ENCODE peak calls at places on chromosomes 5 and 9, in nine cellular contexts. One of them, this sample, is unnamed.

GRCh38 chr9:19271081-19271480 is 40.6 kb downstream of the DENND4C start:
- DNase-seq in foreskin fibroblast: peak
- DNase-seq in colonic mucosa: no peak
- DNase-seq in AG09309: no peak
- DNase-seq in CD8-positive, alpha-beta T cell: no peak
- DNase-seq in tibial nerve: no peak
- DNase-seq in pancreas: no peak
- DNase-seq in left lung: no peak
- DNase-seq in lower leg skin: no peak
- DNase-seq in this sample: no peak

GRCh38 chr5:123120197-123120596 is 31.2 kb downstream of the PRDM6 start:
- DNase-seq in left lung: no peak
- DNase-seq in CD8-positive, alpha-beta T cell: no peak
- DNase-seq in foreskin fibroblast: no peak
- DNase-seq in lower leg skin: no peak
- DNase-seq in AG09309: no peak
- DNase-seq in colonic mucosa: no peak
- DNase-seq in tibial nerve: no peak
- DNase-seq in pancreas: no peak
- DNase-seq in this sample: no peak

GRCh38 chr9:109815366-109815947 is 35.5 kb downstream of the PALM2AKAP2 start:
- DNase-seq in lower leg skin: no peak
- DNase-seq in AG09309: no peak
- DNase-seq in foreskin fibroblast: peak
- DNase-seq in colonic mucosa: no peak
- DNase-seq in CD8-positive, alpha-beta T cell: no peak
- DNase-seq in pancreas: no peak
- DNase-seq in left lung: no peak
- DNase-seq in tibial nerve: no peak
- DNase-seq in this sample: no peak

GRCh38 chr5:68246802-68247201 is 31.2 kb downstream of the PIK3R1 start:
- DNase-seq in tibial nerve: no peak
- DNase-seq in pancreas: no peak
- DNase-seq in colonic mucosa: no peak
- DNase-seq in lower leg skin: no peak
- DNase-seq in AG09309: no peak
- DNase-seq in left lung: no peak
- DNase-seq in foreskin fibroblast: no peak
- DNase-seq in CD8-positive, alpha-beta T cell: no peak
- DNase-seq in this sample: no peak

GRCh38 chr5:81213070-81213469 is 20.1 kb upstream of the CKMT2 start:
- DNase-seq in pancreas: peak
- DNase-seq in AG09309: no peak
- DNase-seq in colonic mucosa: no peak
- DNase-seq in lower leg skin: no peak
- DNase-seq in CD8-positive, alpha-beta T cell: no peak
- DNase-seq in foreskin fibroblast: no peak
- DNase-seq in left lung: no peak
- DNase-seq in tibial nerve: no peak
- DNase-seq in this sample: no peak

GRCh38 chr5:140633081-140633471 is at the start of gene CD14:
- DNase-seq in pancreas: peak
- DNase-seq in colonic mucosa: peak
- DNase-seq in left lung: peak
- DNase-seq in AG09309: no peak
- DNase-seq in foreskin fibroblast: peak
- DNase-seq in tibial nerve: peak
- DNase-seq in CD8-positive, alpha-beta T cell: no peak
- DNase-seq in lower leg skin: peak
- DNase-seq in this sample: no peak

GRCh38 chr5:119063579-119064379 is 7.1 kb upstream of the DMXL1 start:
- DNase-seq in lower leg skin: no peak
- DNase-seq in pancreas: no peak
- DNase-seq in tibial nerve: no peak
- DNase-seq in foreskin fibroblast: peak
- DNase-seq in left lung: no peak
- DNase-seq in AG09309: peak
- DNase-seq in colonic mucosa: peak
- DNase-seq in CD8-positive, alpha-beta T cell: no peak
- DNase-seq in this sample: no peak

GRCh38 chr5:78328585-78329173 is 31.7 kb upstream of the SCAMP1 start:
- DNase-seq in lower leg skin: no peak
- DNase-seq in colonic mucosa: no peak
- DNase-seq in CD8-positive, alpha-beta T cell: no peak
- DNase-seq in tibial nerve: no peak
- DNase-seq in AG09309: no peak
- DNase-seq in left lung: no peak
- DNase-seq in foreskin fibroblast: peak
- DNase-seq in pancreas: no peak
- DNase-seq in this sample: no peak

GRCh38 chr9:93903886-93904648 is 51.1 kb downstream of the BARX1 start:
- DNase-seq in CD8-positive, alpha-beta T cell: no peak
- DNase-seq in AG09309: no peak
- DNase-seq in pancreas: no peak
- DNase-seq in foreskin fibroblast: no peak
- DNase-seq in left lung: peak
- DNase-seq in colonic mucosa: no peak
- DNase-seq in lower leg skin: peak
- DNase-seq in tibial nerve: no peak
- DNase-seq in this sample: no peak

GRCh38 chr5:9712506-9713285 is 82.5 kb upstream of the TAS2R1 start:
- DNase-seq in CD8-positive, alpha-beta T cell: no peak
- DNase-seq in lower leg skin: no peak
- DNase-seq in left lung: no peak
- DNase-seq in foreskin fibroblast: peak
- DNase-seq in tibial nerve: no peak
- DNase-seq in AG09309: peak
- DNase-seq in pancreas: no peak
- DNase-seq in colonic mucosa: no peak
- DNase-seq in this sample: peak

GRCh38 chr5:88792144-88792840 is 90.7 kb downstream of the MEF2C start:
- DNase-seq in tibial nerve: no peak
- DNase-seq in pancreas: no peak
- DNase-seq in CD8-positive, alpha-beta T cell: no peak
- DNase-seq in lower leg skin: no peak
- DNase-seq in left lung: no peak
- DNase-seq in colonic mucosa: no peak
- DNase-seq in foreskin fibroblast: peak
- DNase-seq in AG09309: no peak
- DNase-seq in this sample: no peak

GRCh38 chr9:13279284-13280162 is at the start of gene MPDZ:
- DNase-seq in foreskin fibroblast: peak
- DNase-seq in AG09309: no peak
- DNase-seq in pancreas: peak
- DNase-seq in lower leg skin: peak
- DNase-seq in left lung: peak
- DNase-seq in CD8-positive, alpha-beta T cell: no peak
- DNase-seq in colonic mucosa: peak
- DNase-seq in tibial nerve: peak
- DNase-seq in this sample: no peak

GRCh38 chr9:122366074-122366672 is 4.7 kb upstream of the PTGS1 start:
- DNase-seq in CD8-positive, alpha-beta T cell: no peak
- DNase-seq in lower leg skin: no peak
- DNase-seq in pancreas: no peak
- DNase-seq in colonic mucosa: no peak
- DNase-seq in tibial nerve: no peak
- DNase-seq in AG09309: no peak
- DNase-seq in foreskin fibroblast: no peak
- DNase-seq in left lung: no peak
- DNase-seq in this sample: no peak

GRCh38 chr5:107597803-107598202 is 72.9 kb downstream of the EFNA5 start:
- DNase-seq in left lung: no peak
- DNase-seq in foreskin fibroblast: no peak
- DNase-seq in colonic mucosa: no peak
- DNase-seq in AG09309: no peak
- DNase-seq in lower leg skin: no peak
- DNase-seq in CD8-positive, alpha-beta T cell: no peak
- DNase-seq in tibial nerve: no peak
- DNase-seq in pancreas: no peak
- DNase-seq in this sample: no peak

GRCh38 chr5:147160923-147161663 is 73.7 kb upstream of the STK32A start:
- DNase-seq in tibial nerve: no peak
- DNase-seq in AG09309: no peak
- DNase-seq in left lung: no peak
- DNase-seq in colonic mucosa: no peak
- DNase-seq in CD8-positive, alpha-beta T cell: no peak
- DNase-seq in lower leg skin: no peak
- DNase-seq in foreskin fibroblast: no peak
- DNase-seq in pancreas: no peak
- DNase-seq in this sample: no peak

GRCh38 chr5:133742370-133743036 is 130.2 kb upstream of the FSTL4 start:
- DNase-seq in CD8-positive, alpha-beta T cell: no peak
- DNase-seq in pancreas: no peak
- DNase-seq in lower leg skin: peak
- DNase-seq in colonic mucosa: no peak
- DNase-seq in AG09309: no peak
- DNase-seq in left lung: no peak
- DNase-seq in tibial nerve: no peak
- DNase-seq in foreskin fibroblast: no peak
- DNase-seq in this sample: no peak

GRCh38 chr5:84014966-84015365 is 294.3 kb upstream of the HAPLN1 start:
- DNase-seq in foreskin fibroblast: no peak
- DNase-seq in pancreas: no peak
- DNase-seq in left lung: no peak
- DNase-seq in tibial nerve: no peak
- DNase-seq in CD8-positive, alpha-beta T cell: no peak
- DNase-seq in colonic mucosa: no peak
- DNase-seq in lower leg skin: no peak
- DNase-seq in AG09309: no peak
- DNase-seq in this sample: no peak

GRCh38 chr5:160802567-160802966 is 49.4 kb downstream of the ATP10B start:
- DNase-seq in AG09309: no peak
- DNase-seq in left lung: no peak
- DNase-seq in lower leg skin: no peak
- DNase-seq in CD8-positive, alpha-beta T cell: no peak
- DNase-seq in tibial nerve: no peak
- DNase-seq in foreskin fibroblast: no peak
- DNase-seq in colonic mucosa: no peak
- DNase-seq in pancreas: no peak
- DNase-seq in this sample: no peak
- TF ChIP-seq CTCF in AG09309: peak
- TF ChIP-seq CTCF in left lung: no peak
- TF ChIP-seq CTCF in lower leg skin: no peak
- TF ChIP-seq CTCF in CD8-positive, alpha-beta T cell: no peak
- TF ChIP-seq CTCF in tibial nerve: no peak
- TF ChIP-seq CTCF in foreskin fibroblast: no peak
- TF ChIP-seq CTCF in colonic mucosa: no peak
- TF ChIP-seq CTCF in pancreas: peak
- TF ChIP-seq CTCF in this sample: no peak

GRCh38 chr5:892390-893136 is at the start of the genes BRD9 and TRIP13:
- DNase-seq in AG09309: no peak
- DNase-seq in foreskin fibroblast: peak
- DNase-seq in lower leg skin: peak
- DNase-seq in colonic mucosa: peak
- DNase-seq in CD8-positive, alpha-beta T cell: peak
- DNase-seq in pancreas: peak
- DNase-seq in left lung: peak
- DNase-seq in tibial nerve: peak
- DNase-seq in this sample: peak
- TF ChIP-seq CTCF in AG09309: no peak
- TF ChIP-seq CTCF in foreskin fibroblast: no peak
- TF ChIP-seq CTCF in lower leg skin: no peak
- TF ChIP-seq CTCF in colonic mucosa: no peak
- TF ChIP-seq CTCF in CD8-positive, alpha-beta T cell: no peak
- TF ChIP-seq CTCF in pancreas: no peak
- TF ChIP-seq CTCF in left lung: no peak
- TF ChIP-seq CTCF in tibial nerve: peak
- TF ChIP-seq CTCF in this sample: no peak

DNA sequence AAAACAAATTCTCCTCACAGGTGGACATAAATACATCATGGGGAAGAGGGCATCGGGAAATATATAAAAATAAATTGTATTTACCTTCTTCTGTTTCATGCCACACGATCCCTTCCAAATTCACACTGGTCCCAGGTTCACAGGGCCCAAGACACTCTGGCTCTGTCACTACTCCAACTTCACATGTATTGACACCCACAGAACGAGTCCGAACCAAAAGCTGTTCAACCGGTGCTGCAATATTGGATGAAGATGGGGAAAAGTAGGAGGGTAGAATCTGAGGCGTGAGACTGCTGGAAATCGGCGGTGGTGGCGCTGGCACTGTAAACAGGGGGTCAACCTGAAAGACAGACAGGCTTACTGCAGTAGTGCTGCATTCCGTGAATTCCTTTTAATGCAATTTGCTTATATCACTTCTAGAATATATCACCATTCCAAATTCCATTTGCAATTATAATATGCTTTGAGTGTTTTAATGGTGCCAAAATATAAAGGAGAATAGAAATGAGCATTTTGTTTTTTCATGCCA is 45.4 kb downstream of the ZNF608 start:
- DNase-seq in tibial nerve: no peak
- DNase-seq in foreskin fibroblast: no peak
- DNase-seq in left lung: no peak
- DNase-seq in CD8-positive, alpha-beta T cell: no peak
- DNase-seq in pancreas: no peak
- DNase-seq in AG09309: no peak
- DNase-seq in lower leg skin: no peak
- DNase-seq in colonic mucosa: no peak
- DNase-seq in this sample: no peak
- TF ChIP-seq CTCF in tibial nerve: no peak
- TF ChIP-seq CTCF in foreskin fibroblast: no peak
- TF ChIP-seq CTCF in left lung: no peak
- TF ChIP-seq CTCF in CD8-positive, alpha-beta T cell: no peak
- TF ChIP-seq CTCF in pancreas: no peak
- TF ChIP-seq CTCF in AG09309: no peak
- TF ChIP-seq CTCF in lower leg skin: no peak
- TF ChIP-seq CTCF in colonic mucosa: no peak
- TF ChIP-seq CTCF in this sample: no peak

GRCh38 chr5:135488727-135489465 is 36.7 kb upstream of the TIFAB start:
- DNase-seq in pancreas: no peak
- DNase-seq in AG09309: no peak
- DNase-seq in foreskin fibroblast: peak
- DNase-seq in colonic mucosa: no peak
- DNase-seq in CD8-positive, alpha-beta T cell: no peak
- DNase-seq in tibial nerve: no peak
- DNase-seq in left lung: peak
- DNase-seq in lower leg skin: no peak
- DNase-seq in this sample: peak

GRCh38 chr5:135486131-135486530 is 34.0 kb upstream of the TIFAB start:
- DNase-seq in AG09309: no peak
- DNase-seq in pancreas: no peak
- DNase-seq in left lung: no peak
- DNase-seq in lower leg skin: peak
- DNase-seq in foreskin fibroblast: no peak
- DNase-seq in tibial nerve: no peak
- DNase-seq in CD8-positive, alpha-beta T cell: no peak
- DNase-seq in colonic mucosa: no peak
- DNase-seq in this sample: no peak

GRCh38 chr5:135489466-135490244 is 37.5 kb upstream of the TIFAB start:
- DNase-seq in pancreas: no peak
- DNase-seq in colonic mucosa: no peak
- DNase-seq in lower leg skin: no peak
- DNase-seq in left lung: no peak
- DNase-seq in tibial nerve: no peak
- DNase-seq in AG09309: no peak
- DNase-seq in CD8-positive, alpha-beta T cell: no peak
- DNase-seq in foreskin fibroblast: peak
- DNase-seq in this sample: no peak

GRCh38 chr5:135486679-135487395 is 34.7 kb upstream of the TIFAB start:
- DNase-seq in tibial nerve: no peak
- DNase-seq in CD8-positive, alpha-beta T cell: no peak
- DNase-seq in pancreas: no peak
- DNase-seq in left lung: no peak
- DNase-seq in colonic mucosa: no peak
- DNase-seq in AG09309: no peak
- DNase-seq in lower leg skin: peak
- DNase-seq in foreskin fibroblast: no peak
- DNase-seq in this sample: no peak

GRCh38 chr5:135487839-135488514 is 35.8 kb upstream of the TIFAB start:
- DNase-seq in pancreas: no peak
- DNase-seq in tibial nerve: no peak
- DNase-seq in foreskin fibroblast: no peak
- DNase-seq in lower leg skin: peak
- DNase-seq in CD8-positive, alpha-beta T cell: no peak
- DNase-seq in left lung: no peak
- DNase-seq in colonic mucosa: no peak
- DNase-seq in AG09309: no peak
- DNase-seq in this sample: no peak
- TF ChIP-seq CTCF in pancreas: no peak
- TF ChIP-seq CTCF in tibial nerve: no peak
- TF ChIP-seq CTCF in foreskin fibroblast: no peak
- TF ChIP-seq CTCF in lower leg skin: no peak
- TF ChIP-seq CTCF in CD8-positive, alpha-beta T cell: no peak
- TF ChIP-seq CTCF in left lung: no peak
- TF ChIP-seq CTCF in colonic mucosa: no peak
- TF ChIP-seq CTCF in AG09309: no peak
- TF ChIP-seq CTCF in this sample: no peak